ENCODE peak calls at places on chromosomes 16 and 17, in five cellular contexts. One of them, this sample, is unnamed.

GRCh38 chr16:87235810-87236515 is 81.2 kb downstream of the C16orf95 start:
- DNase-seq in T-helper 2 cell: no peak
- DNase-seq in NCI-H1048: no peak
- DNase-seq in stimulated activated CD4-positive, alpha-beta T cell treated with anti-CD3 and anti-CD28 coated beads, Interleukin-1b, Interleukin-23, amount 100 ng/mL, for 1 hour: no peak
- DNase-seq in activated T-helper 9 cell treated with anti-CD3 and anti-CD28 coated beads, Interleukin-2, amount 50 U/mL, for 16 hours: no peak
- DNase-seq in this sample: peak; percentile 22

GRCh38 chr16:74447578-74447977 is 26.3 kb upstream of the CLEC18B start:
- DNase-seq in T-helper 2 cell: no peak
- DNase-seq in stimulated activated CD4-positive, alpha-beta T cell treated with anti-CD3 and anti-CD28 coated beads, Interleukin-1b, Interleukin-23, amount 100 ng/mL, for 1 hour: no peak
- DNase-seq in activated T-helper 9 cell treated with anti-CD3 and anti-CD28 coated beads, Interleukin-2, amount 50 U/mL, for 16 hours: no peak
- DNase-seq in NCI-H1048: no peak
- DNase-seq in this sample: no peak

GRCh38 chr17:27544350-27545131 is 86.4 kb upstream of the LGALS9 start:
- DNase-seq in NCI-H1048: no peak
- DNase-seq in T-helper 2 cell: no peak
- DNase-seq in stimulated activated CD4-positive, alpha-beta T cell treated with anti-CD3 and anti-CD28 coated beads, Interleukin-1b, Interleukin-23, amount 100 ng/mL, for 1 hour: peak; percentile 7
- DNase-seq in activated T-helper 9 cell treated with anti-CD3 and anti-CD28 coated beads, Interleukin-2, amount 50 U/mL, for 16 hours: peak; percentile 20
- DNase-seq in this sample: peak; percentile 70

GRCh38 chr17:17565471-17566365 is 25.8 kb downstream of the PEMT start:
- DNase-seq in T-helper 2 cell: no peak
- DNase-seq in activated T-helper 9 cell treated with anti-CD3 and anti-CD28 coated beads, Interleukin-2, amount 50 U/mL, for 16 hours: no peak
- DNase-seq in NCI-H1048: no peak
- DNase-seq in stimulated activated CD4-positive, alpha-beta T cell treated with anti-CD3 and anti-CD28 coated beads, Interleukin-1b, Interleukin-23, amount 100 ng/mL, for 1 hour: no peak
- DNase-seq in this sample: no peak

GRCh38 chr16:85187447-85187846 is 75.2 kb upstream of the CIBAR2 start:
- DNase-seq in stimulated activated CD4-positive, alpha-beta T cell treated with anti-CD3 and anti-CD28 coated beads, Interleukin-1b, Interleukin-23, amount 100 ng/mL, for 1 hour: no peak
- DNase-seq in T-helper 2 cell: no peak
- DNase-seq in activated T-helper 9 cell treated with anti-CD3 and anti-CD28 coated beads, Interleukin-2, amount 50 U/mL, for 16 hours: no peak
- DNase-seq in NCI-H1048: no peak
- DNase-seq in this sample: no peak

GRCh38 chr16:57623251-57624043 is 5.0 kb upstream of the ADGRG1 start:
- DNase-seq in activated T-helper 9 cell treated with anti-CD3 and anti-CD28 coated beads, Interleukin-2, amount 50 U/mL, for 16 hours: no peak
- DNase-seq in NCI-H1048: no peak
- DNase-seq in stimulated activated CD4-positive, alpha-beta T cell treated with anti-CD3 and anti-CD28 coated beads, Interleukin-1b, Interleukin-23, amount 100 ng/mL, for 1 hour: no peak
- DNase-seq in T-helper 2 cell: no peak
- DNase-seq in this sample: no peak

GRCh38 chr16:533391-534088 is 6.0 kb downstream of the CAPN15 start:
- DNase-seq in stimulated activated CD4-positive, alpha-beta T cell treated with anti-CD3 and anti-CD28 coated beads, Interleukin-1b, Interleukin-23, amount 100 ng/mL, for 1 hour: no peak
- DNase-seq in NCI-H1048: no peak
- DNase-seq in activated T-helper 9 cell treated with anti-CD3 and anti-CD28 coated beads, Interleukin-2, amount 50 U/mL, for 16 hours: no peak
- DNase-seq in T-helper 2 cell: no peak
- DNase-seq in this sample: no peak

GRCh38 chr16:59737274-59737673 is 1003.2 kb upstream of the GOT2 start:
- DNase-seq in activated T-helper 9 cell treated with anti-CD3 and anti-CD28 coated beads, Interleukin-2, amount 50 U/mL, for 16 hours: no peak
- DNase-seq in NCI-H1048: no peak
- DNase-seq in T-helper 2 cell: no peak
- DNase-seq in stimulated activated CD4-positive, alpha-beta T cell treated with anti-CD3 and anti-CD28 coated beads, Interleukin-1b, Interleukin-23, amount 100 ng/mL, for 1 hour: no peak
- DNase-seq in this sample: no peak

GRCh38 chr16:27838536-27839175 is 224.9 kb downstream of the GSG1L start:
- DNase-seq in activated T-helper 9 cell treated with anti-CD3 and anti-CD28 coated beads, Interleukin-2, amount 50 U/mL, for 16 hours: no peak
- DNase-seq in NCI-H1048: no peak
- DNase-seq in T-helper 2 cell: no peak
- DNase-seq in stimulated activated CD4-positive, alpha-beta T cell treated with anti-CD3 and anti-CD28 coated beads, Interleukin-1b, Interleukin-23, amount 100 ng/mL, for 1 hour: no peak
- DNase-seq in this sample: no peak

GRCh38 chr16:79754081-79754872 is 153.7 kb upstream of the MAF start:
- DNase-seq in stimulated activated CD4-positive, alpha-beta T cell treated with anti-CD3 and anti-CD28 coated beads, Interleukin-1b, Interleukin-23, amount 100 ng/mL, for 1 hour: no peak
- DNase-seq in NCI-H1048: no peak
- DNase-seq in T-helper 2 cell: no peak
- DNase-seq in activated T-helper 9 cell treated with anti-CD3 and anti-CD28 coated beads, Interleukin-2, amount 50 U/mL, for 16 hours: no peak
- DNase-seq in this sample: no peak

GRCh38 chr17:43405861-43406260 is 7.1 kb downstream of the ARL4D start:
- DNase-seq in stimulated activated CD4-positive, alpha-beta T cell treated with anti-CD3 and anti-CD28 coated beads, Interleukin-1b, Interleukin-23, amount 100 ng/mL, for 1 hour: no peak
- DNase-seq in T-helper 2 cell: no peak
- DNase-seq in activated T-helper 9 cell treated with anti-CD3 and anti-CD28 coated beads, Interleukin-2, amount 50 U/mL, for 16 hours: no peak
- DNase-seq in NCI-H1048: no peak
- DNase-seq in this sample: no peak

GRCh38 chr17:10993126-10993525 is 155.2 kb upstream of the PIRT start:
- DNase-seq in T-helper 2 cell: no peak
- DNase-seq in NCI-H1048: no peak
- DNase-seq in stimulated activated CD4-positive, alpha-beta T cell treated with anti-CD3 and anti-CD28 coated beads, Interleukin-1b, Interleukin-23, amount 100 ng/mL, for 1 hour: no peak
- DNase-seq in activated T-helper 9 cell treated with anti-CD3 and anti-CD28 coated beads, Interleukin-2, amount 50 U/mL, for 16 hours: no peak
- DNase-seq in this sample: no peak

GRCh38 chr17:49067163-49067562 is 65.4 kb upstream of the B4GALNT2 start:
- DNase-seq in stimulated activated CD4-positive, alpha-beta T cell treated with anti-CD3 and anti-CD28 coated beads, Interleukin-1b, Interleukin-23, amount 100 ng/mL, for 1 hour: no peak
- DNase-seq in T-helper 2 cell: no peak
- DNase-seq in NCI-H1048: no peak
- DNase-seq in activated T-helper 9 cell treated with anti-CD3 and anti-CD28 coated beads, Interleukin-2, amount 50 U/mL, for 16 hours: no peak
- DNase-seq in this sample: no peak

GRCh38 chr17:62931101-62931500 is 34.9 kb upstream of the TANC2 start:
- DNase-seq in activated T-helper 9 cell treated with anti-CD3 and anti-CD28 coated beads, Interleukin-2, amount 50 U/mL, for 16 hours: no peak
- DNase-seq in NCI-H1048: no peak
- DNase-seq in T-helper 2 cell: no peak
- DNase-seq in stimulated activated CD4-positive, alpha-beta T cell treated with anti-CD3 and anti-CD28 coated beads, Interleukin-1b, Interleukin-23, amount 100 ng/mL, for 1 hour: no peak
- DNase-seq in this sample: no peak

GRCh38 chr17:19418312-19418992 is 7.4 kb downstream of the RNF112 start:
- DNase-seq in T-helper 2 cell: no peak
- DNase-seq in stimulated activated CD4-positive, alpha-beta T cell treated with anti-CD3 and anti-CD28 coated beads, Interleukin-1b, Interleukin-23, amount 100 ng/mL, for 1 hour: no peak
- DNase-seq in activated T-helper 9 cell treated with anti-CD3 and anti-CD28 coated beads, Interleukin-2, amount 50 U/mL, for 16 hours: no peak
- DNase-seq in NCI-H1048: no peak
- DNase-seq in this sample: peak; percentile 10

GRCh38 chr17:7046127-7046724 is 2.3 kb upstream of the SLC16A11 start:
- DNase-seq in NCI-H1048: peak; percentile 51
- DNase-seq in stimulated activated CD4-positive, alpha-beta T cell treated with anti-CD3 and anti-CD28 coated beads, Interleukin-1b, Interleukin-23, amount 100 ng/mL, for 1 hour: no peak
- DNase-seq in activated T-helper 9 cell treated with anti-CD3 and anti-CD28 coated beads, Interleukin-2, amount 50 U/mL, for 16 hours: no peak
- DNase-seq in T-helper 2 cell: peak; percentile 33
- DNase-seq in this sample: no peak

GRCh38 chr16:84138824-84139627 is 6.0 kb downstream of the HSDL1 start:
- DNase-seq in activated T-helper 9 cell treated with anti-CD3 and anti-CD28 coated beads, Interleukin-2, amount 50 U/mL, for 16 hours: no peak
- DNase-seq in NCI-H1048: no peak
- DNase-seq in stimulated activated CD4-positive, alpha-beta T cell treated with anti-CD3 and anti-CD28 coated beads, Interleukin-1b, Interleukin-23, amount 100 ng/mL, for 1 hour: no peak
- DNase-seq in T-helper 2 cell: no peak
- DNase-seq in this sample: no peak

This sample was measured in NAMALWA.